ENCODE peak calls at places on chromosomes 5 and 9, in four cellular contexts. J, W, K and S are unnamed samples.

GRCh38 chr5:146607663-146608315 is 91.8 kb upstream of the GPR151 start:
- DNase-seq in J (no peak), W (no peak), K (no peak), S (no peak)

GRCh38 chr9:15390200-15390599 is 32.5 kb upstream of the SNAPC3 start:
- DNase-seq in J (no peak), W (no peak), K (no peak), S (no peak)

GRCh38 chr5:151298063-151298462 is 5.5 kb downstream of the SLC36A3 start:
- DNase-seq in J (no peak), W (no peak), K (peak; percentile 15), S (no peak)

GRCh38 chr5:44565872-44566271 is 176.7 kb upstream of the FGF10 start:
- DNase-seq in J (no peak), W (no peak), K (no peak), S (no peak)

GRCh38 chr5:159819671-159820411 is 96.4 kb upstream of the ADRA1B start:
- DNase-seq in J (no peak), W (no peak), K (peak; percentile 16), S (no peak)

GRCh38 chr5:155564541-155564940 is 551.0 kb downstream of the KIF4B start:
- DNase-seq in J (no peak), W (no peak), K (no peak), S (no peak)

GRCh38 chr5:163861670-163862069 is 356.3 kb downstream of the MAT2B start:
- DNase-seq in J (no peak), W (no peak), K (no peak), S (no peak)

GRCh38 chr5:1415626-1416360 is 29.4 kb downstream of the SLC6A3 start:
- DNase-seq in J (no peak), W (no peak), K (no peak), S (no peak)

GRCh38 chr5:36535390-36535789 is 71.0 kb upstream of the SLC1A3 start:
- DNase-seq in J (no peak), W (no peak), K (no peak), S (no peak)

GRCh38 chr5:150114102-150114641 is 27.8 kb upstream of the CSF1R start:
- DNase-seq in J (no peak), W (no peak), K (peak; percentile 4), S (no peak)

GRCh38 chr5:131627466-131627865 is 7.6 kb downstream of the RAPGEF6 start:
- DNase-seq in J (no peak), W (no peak), K (no peak), S (no peak)

GRCh38 chr9:13596383-13596970 is 317.0 kb upstream of the MPDZ start:
- DNase-seq in J (no peak), W (no peak), K (no peak), S (no peak)

GRCh38 chr5:135629164-135629563 is 50.4 kb upstream of the CXCL14 start:
- DNase-seq in J (no peak), W (no peak), K (no peak), S (no peak)

GRCh38 chr5:133421394-133421793 is 190.9 kb downstream of the FSTL4 start:
- DNase-seq in J (no peak), W (no peak), K (no peak), S (no peak)

GRCh38 chr5:65861830-65862241 is 64.5 kb upstream of the ERBIN start:
- DNase-seq in J (no peak), W (no peak), K (no peak), S (no peak)

GRCh38 chr5:133453825-133454224 is 158.5 kb downstream of the FSTL4 start:
- DNase-seq in J (no peak), W (no peak), K (no peak), S (no peak)

GRCh38 chr5:178431777-178432155 is 158.4 kb downstream of the COL23A1 start:
- DNase-seq in J (no peak), W (no peak), K (no peak), S (no peak)

GRCh38 chr9:134328841-134329575 is 2.8 kb downstream of the RXRA start:
- DNase-seq in J (no peak), W (no peak), K (peak; percentile 48), S (no peak)

GRCh38 chr5:58462623-58463230 is 2.8 kb upstream of the PLK2 start:
- DNase-seq in J (no peak), W (peak; percentile 14), K (peak; percentile 54), S (peak; percentile 32)

GRCh38 chr5:170791325-170791954 is 7.9 kb downstream of the GABRP start:
- DNase-seq in J (no peak), W (no peak), K (peak; percentile 86), S (no peak)

GRCh38 chr5:37370550-37370863 is 399 bp downstream of the NUP155 start:
- DNase-seq in J (no peak), W (no peak), K (no peak), S (no peak)

GRCh38 chr9:106432631-106433030 is 430.3 kb upstream of the ZNF462 start:
- DNase-seq in J (no peak), W (no peak), K (no peak), S (no peak)